ENCODE peak calls at places on chromosomes 7 and 10, in four cellular contexts. One of them, this sample, is unnamed.

GRCh38 chr7:130486114-130486962 is 5.5 kb upstream of the MEST start:
- DNase-seq in H54: no peak
- DNase-seq in H7: peak; percentile 95
- DNase-seq in T-helper 1 cell: peak; percentile 22
- DNase-seq in this sample: no peak

GRCh38 chr10:77290528-77291155 is 347.0 kb downstream of the KCNMA1 start:
- DNase-seq in H54: peak; percentile 52
- DNase-seq in H7: no peak
- DNase-seq in T-helper 1 cell: no peak
- DNase-seq in this sample: peak; percentile 74

GRCh38 chr7:117715784-117716445 is 157.3 kb downstream of the CTTNBP2 start:
- DNase-seq in H54: peak; percentile 9
- DNase-seq in H7: peak; percentile 44
- DNase-seq in T-helper 1 cell: no peak
- DNase-seq in this sample: peak; percentile 28

GRCh38 chr7:30074422-30075030 is 46.3 kb downstream of the PLEKHA8 start:
- DNase-seq in H54: no peak
- DNase-seq in H7: no peak
- DNase-seq in T-helper 1 cell: no peak
- DNase-seq in this sample: no peak

GRCh38 chr7:80883188-80884025 is 35.4 kb downstream of the SEMA3C start:
- DNase-seq in H54: peak; percentile 12
- DNase-seq in H7: no peak
- DNase-seq in T-helper 1 cell: no peak
- DNase-seq in this sample: peak; percentile 100

GRCh38 chr10:29827512-29827911 is 192.7 kb upstream of the SVIL start:
- DNase-seq in H54: no peak
- DNase-seq in H7: no peak
- DNase-seq in T-helper 1 cell: no peak
- DNase-seq in this sample: no peak

GRCh38 chr10:5738427-5738826 is 53.8 kb downstream of the TASOR2 start:
- DNase-seq in H54: no peak
- DNase-seq in H7: no peak
- DNase-seq in T-helper 1 cell: no peak
- DNase-seq in this sample: no peak

GRCh38 chr7:41472427-41473125 is 230.3 kb downstream of the INHBA start:
- DNase-seq in H54: no peak
- DNase-seq in H7: no peak
- DNase-seq in T-helper 1 cell: no peak
- DNase-seq in this sample: no peak

GRCh38 chr10:103666109-103666508 is 172.6 kb downstream of the NEURL1 start:
- DNase-seq in H54: no peak
- DNase-seq in H7: peak; percentile 91
- DNase-seq in T-helper 1 cell: no peak
- DNase-seq in this sample: no peak

This sample was measured in GM04504.